ENCODE peak calls at places on chromosomes 3 and 15, in six cellular contexts. F, O, Q, E, M and I are unnamed samples.
A peak's percentile ranks its signal among the peaks of the same experiment; 100 is the strongest.

GRCh38 chr15:67082007-67082536 is 16.7 kb downstream of the SMAD3 start:
- DNase-seq in Q (no peak), F (no peak), M (peak; percentile 60), E (no peak), O (peak; percentile 38), I (peak; percentile 55)

GRCh38 chr3:14413381-14414071 is 11.1 kb downstream of the SLC6A6 start:
- DNase-seq in M (peak; percentile 29), Q (no peak), E (no peak), O (no peak), F (no peak), I (no peak)

GRCh38 chr3:74267583-74268184 is 346.8 kb downstream of the CNTN3 start:
- DNase-seq in M (peak; percentile 36), F (peak; percentile 1), Q (peak; percentile 40), E (no peak), O (peak; percentile 7), I (peak; percentile 61)

GRCh38 chr15:65460948-65461347 is 38.2 kb upstream of the IGDCC4 start:
- DNase-seq in O (no peak), E (no peak), Q (no peak), M (no peak), F (no peak), I (no peak)

GRCh38 chr3:10962481-10963036 is 30.0 kb upstream of the SLC6A1 start:
- DNase-seq in Q (no peak), O (no peak), F (no peak), E (no peak), M (no peak), I (no peak)

GRCh38 chr15:85792102-85792731 is 2.5 kb downstream of the KLHL25 start:
- DNase-seq in M (no peak), Q (no peak), O (no peak), E (no peak), F (no peak), I (no peak)

GRCh38 chr3:178986456-178986855 is 85.2 kb downstream of the ZMAT3 start:
- DNase-seq in F (no peak), M (no peak), O (no peak), E (no peak), Q (no peak), I (no peak)

GRCh38 chr3:136067211-136067610 is 101.7 kb downstream of the PPP2R3A start:
- DNase-seq in E (no peak), F (no peak), M (no peak), Q (no peak), O (peak; percentile 26), I (no peak)

GRCh38 chr3:57006949-57007419 is 53.5 kb upstream of the SPATA12 start:
- DNase-seq in O (no peak), Q (no peak), F (peak; percentile 18), M (peak; percentile 64), E (no peak), I (no peak)

GRCh38 chr15:79901958-79902357 is 5.1 kb upstream of the MTHFS start:
- DNase-seq in O (peak; percentile 72), Q (no peak), E (peak; percentile 90), M (no peak), F (no peak), I (no peak)

GRCh38 chr3:12948891-12949711 is 107.7 kb upstream of the RPL32 start:
- DNase-seq in Q (no peak), F (no peak), M (peak; percentile 48), O (peak; percentile 45), E (no peak), I (peak; percentile 59)

GRCh38 chr15:77897896-77898406 is 179.6 kb downstream of the TBC1D2B start:
- DNase-seq in Q (no peak), M (no peak), F (no peak), E (no peak), O (no peak), I (no peak)

GRCh38 chr15:60441323-60441722 is 37.6 kb downstream of the ICE2 start:
- DNase-seq in M (no peak), Q (no peak), E (no peak), O (no peak), F (no peak), I (no peak)

GRCh38 chr3:126361211-126361610 is 4.0 kb upstream of the KLF15 start:
- DNase-seq in O (no peak), F (no peak), Q (no peak), E (no peak), M (no peak), I (no peak)

GRCh38 chr3:195913382-195913781 is 5.0 kb upstream of the TNK2 start:
- DNase-seq in Q (no peak), E (no peak), F (no peak), M (no peak), O (no peak), I (no peak)

GRCh38 chr3:87145553-87145952 is 81.6 kb upstream of the CHMP2B start:
- DNase-seq in M (peak; percentile 34), O (no peak), Q (peak; percentile 14), F (no peak), E (no peak), I (peak; percentile 50)

GRCh38 chr3:11131371-11131770 is 22.9 kb upstream of the HRH1 start:
- DNase-seq in F (no peak), O (no peak), M (no peak), Q (no peak), E (no peak), I (no peak)

GRCh38 chr15:43219929-43220886 is 610 bp downstream of the EPB42 start:
- DNase-seq in Q (no peak), O (no peak), E (no peak), M (no peak), F (no peak), I (no peak)

GRCh38 chr3:101216710-101217457 is 103.5 kb downstream of the IMPG2 start:
- DNase-seq in E (no peak), F (no peak), Q (no peak), O (no peak), M (no peak), I (no peak)
- TF ChIP-seq MYC in E (no peak), F (no peak), Q (no peak), O (no peak), M (no peak), I (no peak)

DNA sequence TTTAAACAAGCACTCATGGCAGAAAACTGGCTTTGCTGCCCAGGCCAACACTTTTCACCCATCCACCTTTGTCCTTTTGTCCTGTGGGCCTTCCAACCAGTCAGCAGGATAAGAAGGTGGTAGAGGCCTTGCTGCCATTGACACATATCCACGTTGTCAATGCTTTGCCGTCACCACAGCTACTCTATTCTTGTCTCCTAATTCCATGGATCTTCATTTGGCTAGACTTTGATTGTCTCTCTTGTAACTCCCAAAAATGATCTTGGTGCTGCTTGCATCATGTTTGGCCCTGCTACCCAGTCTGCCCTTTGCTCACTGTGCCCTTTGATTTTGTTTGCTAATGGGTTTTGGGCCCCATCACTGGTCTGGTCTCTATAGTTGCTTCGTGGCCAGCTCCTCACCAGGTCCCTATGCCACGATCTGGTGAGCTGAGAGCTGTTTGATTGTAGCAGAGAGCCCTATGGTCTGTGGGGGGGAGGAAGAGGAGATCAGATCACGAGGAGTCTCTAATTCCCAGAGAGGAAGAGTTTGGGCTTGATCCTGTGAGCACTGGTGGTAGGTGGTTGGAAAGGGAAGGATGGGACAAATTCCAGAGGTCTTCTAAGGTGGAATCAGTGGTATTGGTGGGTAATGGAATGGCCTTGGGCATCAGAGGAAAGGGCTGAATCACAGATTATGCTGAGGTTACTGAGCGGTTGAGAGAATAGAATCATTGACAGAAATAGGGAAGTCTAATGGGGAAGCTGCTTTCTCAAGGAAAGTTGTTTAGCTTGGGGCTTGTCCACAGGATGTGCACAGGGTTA is 40.3 kb downstream of the ABHD2 start:
- DNase-seq in Q (peak; percentile 33), O (no peak), F (no peak), M (no peak), E (no peak), I (peak; percentile 74)
- TF ChIP-seq MAX in Q (peak; percentile 48), O (no peak), F (no peak), M (no peak), E (no peak), I (no peak)

GRCh38 chr3:169777822-169778221 is 4.6 kb downstream of the MYNN start:
- DNase-seq in F (no peak), M (no peak), E (no peak), O (no peak), Q (no peak), I (no peak)

GRCh38 chr3:169772951-169773816 is at the start of gene MYNN:
- DNase-seq in Q (peak; percentile 81), F (peak; percentile 60), M (peak; percentile 95), E (peak; percentile 63), O (peak; percentile 93), I (peak; percentile 94)

GRCh38 chr3:169771651-169772529 is 1.3 kb upstream of the MYNN start:
- DNase-seq in E (peak; percentile 90), F (peak; percentile 35), Q (peak; percentile 79), O (peak; percentile 95), M (peak; percentile 83), I (peak; percentile 91)

GRCh38 chr3:169772530-169772950 is 656 bp upstream of the MYNN start:
- DNase-seq in M (peak; percentile 80), O (peak; percentile 88), Q (peak; percentile 78), F (peak; percentile 56), E (peak; percentile 59), I (peak; percentile 81)

DNA sequence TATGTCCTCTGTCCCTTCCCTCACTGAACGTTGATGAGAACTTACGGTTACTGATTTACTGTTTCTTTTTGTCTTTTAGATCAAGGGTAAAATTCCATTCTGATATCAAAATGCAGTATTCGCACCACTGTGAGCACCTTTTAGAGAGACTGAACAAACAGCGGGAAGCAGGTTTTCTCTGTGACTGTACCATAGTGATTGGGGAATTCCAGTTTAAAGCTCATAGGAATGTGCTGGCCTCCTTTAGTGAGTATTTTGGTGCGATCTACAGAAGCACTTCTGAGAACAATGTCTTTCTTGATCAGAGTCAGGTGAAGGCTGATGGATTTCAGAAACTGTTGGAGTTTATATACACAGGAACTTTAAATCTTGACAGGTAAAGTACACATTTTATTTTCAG is 990 bp downstream of the MYNN start:
- DNase-seq in O (no peak), Q (no peak), E (no peak), F (no peak), M (no peak), I (no peak)
- TF ChIP-seq MYC in O (no peak), Q (no peak), E (no peak), F (no peak), M (no peak), I (no peak)

DNA sequence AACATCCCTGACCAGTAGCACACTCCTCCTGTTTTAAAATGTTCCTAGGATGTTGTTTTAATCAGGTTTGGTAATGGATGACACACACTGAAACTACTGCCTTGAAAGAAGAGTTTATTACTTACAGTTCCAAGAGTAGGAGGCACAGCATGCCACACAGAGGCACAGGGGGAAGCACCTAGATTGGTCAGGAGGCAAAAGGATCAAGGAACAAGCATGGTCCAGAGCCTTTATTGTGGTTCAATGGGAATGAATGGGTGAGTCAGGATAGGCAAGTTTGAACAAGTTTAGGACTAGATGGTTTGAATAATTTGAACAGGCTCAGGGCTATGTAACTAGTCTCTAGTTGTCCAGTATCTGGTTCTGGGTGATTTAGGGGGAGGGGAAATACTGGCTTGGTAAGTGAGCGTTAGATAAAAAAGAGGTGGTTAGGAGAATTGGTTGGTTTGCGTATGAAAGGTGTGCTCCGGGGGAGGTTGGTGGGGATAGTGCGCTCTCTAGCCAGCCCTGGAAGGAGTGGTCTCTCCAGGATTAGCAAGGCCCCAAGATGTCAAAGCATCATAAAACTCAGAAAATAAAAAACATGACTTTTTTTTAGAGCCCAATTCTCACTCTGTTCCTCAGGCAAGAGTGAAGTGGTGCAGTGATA is 35.1 kb downstream of the TMOD3 start:
- DNase-seq in Q (no peak), F (no peak), M (no peak), O (no peak), E (no peak), I (no peak)
- TF ChIP-seq MAX in Q (no peak), F (no peak), M (no peak), O (no peak), E (no peak), I (no peak)